ENCODE peak calls at places on chromosomes 5 and 9, in four cellular contexts. K, W, R and X are unnamed samples.

GRCh38 chr5:11588803-11589202 is 315.4 kb downstream of the CTNND2 start:
- DNase-seq in K (no peak), W (no peak), R (no peak), X (no peak)

GRCh38 chr5:43874772-43875171 is 271.8 kb downstream of the NNT start:
- DNase-seq in K (no peak), W (no peak), R (no peak), X (no peak)

GRCh38 chr9:8338249-8338721 is 538.7 kb upstream of the DMAC1 start:
- DNase-seq in K (no peak), W (no peak), R (peak; percentile 48), X (no peak)

GRCh38 chr5:39588176-39588575 is 163.4 kb upstream of the DAB2 start:
- DNase-seq in K (no peak), W (no peak), R (no peak), X (no peak)

GRCh38 chr5:1246711-1247431 is 21.7 kb downstream of the SLC6A18 start:
- DNase-seq in K (peak; percentile 66), W (no peak), R (peak; percentile 70), X (no peak)

GRCh38 chr5:67161767-67162166 is 34.8 kb downstream of the CD180 start:
- DNase-seq in K (no peak), W (no peak), R (no peak), X (no peak)

GRCh38 chr9:127166111-127166510 is 43.7 kb upstream of the ANGPTL2 start:
- DNase-seq in K (no peak), W (no peak), R (no peak), X (no peak)

GRCh38 chr5:149129181-149129580 is 12.1 kb upstream of the ABLIM3 start:
- DNase-seq in K (no peak), W (no peak), R (no peak), X (peak; percentile 79)

GRCh38 chr9:36637491-36638270 is 65.0 kb downstream of the MELK start:
- DNase-seq in K (no peak), W (no peak), R (no peak), X (no peak)

GRCh38 chr9:108671156-108671555 is 184.6 kb downstream of the ACTL7B start:
- DNase-seq in K (no peak), W (no peak), R (no peak), X (no peak)

GRCh38 chr5:15691536-15691935 is 191.6 kb downstream of the FBXL7 start:
- DNase-seq in K (no peak), W (no peak), R (no peak), X (no peak)

GRCh38 chr5:96807099-96807654 is 568 bp downstream of the ERAP1 start:
- DNase-seq in K (peak; percentile 88), W (peak; percentile 92), R (peak; percentile 88), X (peak; percentile 69)

GRCh38 chr5:39082995-39083394 is 8.8 kb upstream of the RICTOR start:
- DNase-seq in K (no peak), W (no peak), R (no peak), X (no peak)

GRCh38 chr9:38022995-38023394 is 46.0 kb downstream of the SHB start:
- DNase-seq in K (peak; percentile 82), W (peak; percentile 89), R (no peak), X (peak; percentile 88)

GRCh38 chr9:105232207-105232606 is 12.2 kb upstream of the SLC44A1 start:
- DNase-seq in K (no peak), W (no peak), R (no peak), X (no peak)

GRCh38 chr5:98827161-98827560 is 53.7 kb downstream of the RGMB start:
- DNase-seq in K (no peak), W (no peak), R (no peak), X (peak; percentile 22)

GRCh38 chr5:66122379-66123034 is 21.6 kb upstream of the SREK1 start:
- DNase-seq in K (no peak), W (no peak), R (no peak), X (no peak)

GRCh38 chr9:104927216-104927911 is 591 bp downstream of the ABCA1 start:
- DNase-seq in K (peak; percentile 31), W (peak; percentile 78), R (peak; percentile 58), X (peak; percentile 23)

GRCh38 chr9:72614057-72614456 is 92.6 kb downstream of the TMC1 start:
- DNase-seq in K (no peak), W (no peak), R (no peak), X (no peak)

GRCh38 chr5:168651654-168652053 is 72.5 kb upstream of the PANK3 start:
- DNase-seq in K (no peak), W (no peak), R (no peak), X (no peak)

GRCh38 chr5:148846930-148847329 is 20.5 kb downstream of the ADRB2 start:
- DNase-seq in K (no peak), W (no peak), R (no peak), X (no peak)

GRCh38 chr9:83544002-83544698 is 5.9 kb upstream of the FRMD3 start:
- DNase-seq in K (peak; percentile 29), W (no peak), R (peak; percentile 73), X (no peak)

GRCh38 chr5:177195307-177195952 is 61.9 kb downstream of the NSD1 start:
- DNase-seq in K (no peak), W (no peak), R (no peak), X (no peak)

GRCh38 chr5:163172540-163173337 is 264.7 kb upstream of the CCNG1 start:
- DNase-seq in K (no peak), W (no peak), R (no peak), X (no peak)

GRCh38 chr5:119171686-119172085 is 100.8 kb downstream of the DMXL1 start:
- DNase-seq in K (no peak), W (no peak), R (no peak), X (no peak)

GRCh38 chr9:134670042-134670525 is 28.5 kb downstream of the COL5A1 start:
- DNase-seq in K (no peak), W (no peak), R (no peak), X (no peak)

GRCh38 chr5:58122157-58122556 is 337.7 kb downstream of the PLK2 start:
- DNase-seq in K (no peak), W (no peak), R (no peak), X (no peak)

GRCh38 chr5:149759986-149760699 is 30.0 kb downstream of the PPARGC1B start:
- DNase-seq in K (no peak), W (no peak), R (no peak), X (no peak)

GRCh38 chr9:112887377-112887776 is 3.3 kb downstream of the SLC46A2 start:
- DNase-seq in K (no peak), W (no peak), R (no peak), X (no peak)

GRCh38 chr5:24633705-24634325 is 11.0 kb downstream of the CDH10 start:
- DNase-seq in K (no peak), W (no peak), R (no peak), X (no peak)

GRCh38 chr5:143445726-143446125 is 42.2 kb upstream of the NR3C1 start:
- DNase-seq in K (no peak), W (no peak), R (no peak), X (no peak)

GRCh38 chr5:140576776-140577201 is 12.2 kb downstream of the SLC35A4 start:
- DNase-seq in K (no peak), W (no peak), R (no peak), X (no peak)

GRCh38 chr5:2695200-2695891 is 56.1 kb downstream of the IRX2 start:
- DNase-seq in K (peak; percentile 44), W (no peak), R (no peak), X (peak; percentile 40)
- H3K9me3 ChIP-seq in K (peaks cover 6% of the 10 kb centered on the region), W (no peaks in the 10 kb centered on the region), R (no peaks in the 10 kb centered on the region), X (no peaks in the 10 kb centered on the region)

DNA sequence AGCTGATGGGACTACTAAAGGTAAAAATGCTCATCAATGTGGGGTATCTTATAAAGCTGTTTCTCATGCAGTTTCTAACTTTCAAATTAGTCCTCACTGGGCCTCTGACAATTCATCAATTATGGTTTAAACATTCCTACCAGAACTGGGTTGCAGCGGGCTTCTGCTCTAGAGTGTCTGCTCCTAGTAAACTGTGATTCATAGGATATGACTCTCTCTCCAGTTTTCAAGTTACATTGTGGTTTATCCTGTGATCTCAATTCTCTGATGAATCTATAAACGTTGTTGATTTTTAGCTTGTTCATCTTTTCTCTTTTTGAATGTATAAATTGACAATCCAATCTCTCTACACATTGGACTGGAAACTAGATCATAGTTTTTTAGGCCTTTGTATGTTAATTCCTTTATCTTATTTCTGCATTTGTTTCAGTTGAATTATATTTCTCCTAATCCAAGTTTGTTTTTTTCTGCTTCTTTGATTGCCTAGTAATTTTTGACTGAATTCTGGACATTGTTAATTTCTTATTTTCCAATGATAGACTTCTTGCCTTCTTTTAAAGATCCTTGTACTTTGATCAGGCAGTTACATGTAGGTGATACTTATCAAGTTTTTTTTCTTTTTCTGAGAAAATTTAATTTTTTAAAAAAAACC is 822.6 kb downstream of the TLE1 start:
- DNase-seq in K (no peak), W (no peak), R (no peak), X (no peak)
- TF ChIP-seq POLR2A in K (no peak), W (no peak), R (no peak), X (no peak)

GRCh38 chr5:170206958-170207357 is 25.8 kb upstream of the C5orf58 start:
- DNase-seq in K (no peak), W (no peak), R (no peak), X (no peak)
- TF ChIP-seq CTCF in K (no peak), W (no peak), R (no peak), X (no peak)

GRCh38 chr5:88858392-88858791 is 24.6 kb downstream of the MEF2C start:
- DNase-seq in K (no peak), W (no peak), R (no peak), X (no peak)
- H3K9me3 ChIP-seq in K (peaks cover 7% of the 10 kb centered on the region), W (no peaks in the 10 kb centered on the region), R (no peaks in the 10 kb centered on the region), X (no peaks in the 10 kb centered on the region)

GRCh38 chr9:129628709-129629108 is 2.7 kb downstream of the NTMT1 start:
- DNase-seq in K (no peak), W (no peak), R (no peak), X (no peak)

GRCh38 chr9:129624947-129625346 is 1.0 kb upstream of the NTMT1 start:
- DNase-seq in K (no peak), W (no peak), R (no peak), X (no peak)

GRCh38 chr9:129626079-129626943 is at the start of gene NTMT1:
- DNase-seq in K (peak; percentile 89), W (peak; percentile 93), R (peak; percentile 93), X (peak; percentile 85)

GRCh38 chr9:129627556-129628492 is 1.9 kb downstream of the NTMT1 start:
- DNase-seq in K (no peak), W (no peak), R (no peak), X (no peak)

GRCh38 chr9:129626944-129627297 is 958 bp downstream of the NTMT1 start:
- DNase-seq in K (no peak), W (no peak), R (no peak), X (no peak)
- TF ChIP-seq POLR2A in K (no peak), W (no peak), R (peak; percentile 50), X (no peak)

DNA sequence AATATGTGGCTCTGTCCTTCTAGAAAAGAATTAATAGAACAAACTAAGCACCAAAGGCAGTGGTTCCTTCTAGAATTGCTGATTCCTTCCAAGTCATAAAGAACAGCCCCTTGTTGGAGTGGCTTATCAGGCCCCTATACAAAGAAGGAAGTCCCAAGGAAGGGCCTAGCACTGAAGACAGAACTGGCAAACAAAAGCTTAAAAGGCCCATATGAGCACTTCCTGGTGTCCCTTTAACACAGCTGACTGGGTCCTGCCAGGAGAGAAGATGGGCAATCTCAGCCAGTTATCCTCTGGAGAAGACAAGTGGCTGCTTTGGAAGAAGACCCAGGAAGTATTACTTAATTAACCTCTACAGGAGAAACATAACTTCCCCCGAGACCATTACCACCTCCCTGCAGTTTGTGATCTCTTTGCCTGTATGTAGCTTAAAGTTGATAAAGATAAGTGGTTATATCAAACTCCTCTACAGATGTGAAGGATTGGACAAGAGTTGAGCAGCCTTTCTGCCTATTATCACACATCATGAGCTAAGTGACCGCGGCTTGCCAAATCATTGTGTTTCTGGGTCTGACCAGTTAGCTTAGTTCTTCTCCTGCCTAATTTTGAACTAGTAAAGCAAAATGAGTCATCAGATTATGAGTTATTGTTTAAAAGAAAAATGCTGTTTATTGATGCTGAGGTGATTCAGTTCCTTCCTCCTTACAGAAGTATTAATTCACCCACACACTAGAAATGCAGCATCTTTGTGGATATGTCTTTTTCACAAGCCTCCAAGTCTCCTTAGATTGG is 13.3 kb upstream of the STING1 start:
- DNase-seq in K (no peak), W (no peak), R (no peak), X (no peak)
- TF ChIP-seq CTCF in K (no peak), W (no peak), R (no peak), X (no peak)